ENCODE peak calls at places on chromosomes 7 and 10, in four cellular contexts. D is heart left ventricle, J is cardiac fibroblast, K is colonic mucosa. O is an unnamed sample.

GRCh38 chr10:79007037-79007842 is 61.5 kb upstream of the ZMIZ1 start:
- DNase-seq in D (no peak), J (peak), K (no peak), O (no peak)

GRCh38 chr10:112956631-112957350 is 6.7 kb downstream of the TCF7L2 start:
- DNase-seq in K (no peak), J (no peak), D (no peak), O (no peak)

GRCh38 chr10:9305018-9305655 is 1250.6 kb downstream of the GATA3 start:
- DNase-seq in J (peak), K (no peak), D (no peak), O (no peak)

GRCh38 chr7:79332091-79332490 is 121.4 kb downstream of the MAGI2 start:
- DNase-seq in J (peak), D (no peak), K (no peak), O (no peak)

GRCh38 chr7:77427996-77428603 is 12.0 kb upstream of the GSAP start:
- DNase-seq in J (peak), D (no peak), K (no peak), O (no peak)

GRCh38 chr7:133061357-133061756 is 20.5 kb downstream of the CHCHD3 start:
- DNase-seq in D (no peak), J (peak), K (no peak), O (no peak)

GRCh38 chr7:85220651-85221050 is 33.8 kb upstream of the SEMA3D start:
- DNase-seq in J (no peak), D (no peak), K (no peak), O (no peak)

GRCh38 chr7:136069840-136070529 is 92.8 kb upstream of the MTPN start:
- DNase-seq in D (no peak), K (no peak), J (no peak), O (no peak)

GRCh38 chr7:2108501-2109250 is 124.1 kb downstream of the MAD1L1 start:
- DNase-seq in J (no peak), K (no peak), D (no peak), O (no peak)

GRCh38 chr7:158018061-158018796 is 569.4 kb downstream of the PTPRN2 start:
- DNase-seq in D (no peak), J (no peak), K (no peak), O (no peak)

GRCh38 chr10:55024718-55025117 is 223.7 kb upstream of the PCDH15 start:
- DNase-seq in D (peak), J (peak), K (no peak), O (no peak)

GRCh38 chr10:14822879-14823755 is 14.7 kb downstream of the CDNF start:
- DNase-seq in J (peak), D (no peak), K (peak), O (no peak)

GRCh38 chr7:150631084-150631824 is 931 bp downstream of the GIMAP6 start:
- DNase-seq in J (no peak), D (peak), K (no peak), O (no peak)

GRCh38 chr10:99788598-99789259 is 6.3 kb downstream of the ABCC2 start:
- DNase-seq in K (peak), J (peak), D (peak), O (no peak)

GRCh38 chr10:52701647-52702046 is 70.9 kb downstream of the MBL2 start:
- DNase-seq in D (no peak), J (no peak), K (no peak), O (no peak)

GRCh38 chr10:27745719-27746363 is at the start of gene MKX:
- DNase-seq in K (peak), D (no peak), J (no peak), O (peak)

GRCh38 chr10:100529473-100530298 is at the start of gene NDUFB8:
- DNase-seq in J (peak), D (peak), K (peak), O (peak)

GRCh38 chr10:119308089-119308488 is 100.7 kb downstream of the GRK5 start:
- DNase-seq in K (no peak), D (no peak), J (no peak), O (no peak)

GRCh38 chr10:103667390-103667789 is 173.9 kb downstream of the NEURL1 start:
- DNase-seq in J (peak), D (peak), K (no peak), O (no peak)

GRCh38 chr10:103416436-103417147 is 20.2 kb downstream of the PDCD11 start:
- DNase-seq in D (peak), J (peak), K (peak), O (peak)

DNA sequence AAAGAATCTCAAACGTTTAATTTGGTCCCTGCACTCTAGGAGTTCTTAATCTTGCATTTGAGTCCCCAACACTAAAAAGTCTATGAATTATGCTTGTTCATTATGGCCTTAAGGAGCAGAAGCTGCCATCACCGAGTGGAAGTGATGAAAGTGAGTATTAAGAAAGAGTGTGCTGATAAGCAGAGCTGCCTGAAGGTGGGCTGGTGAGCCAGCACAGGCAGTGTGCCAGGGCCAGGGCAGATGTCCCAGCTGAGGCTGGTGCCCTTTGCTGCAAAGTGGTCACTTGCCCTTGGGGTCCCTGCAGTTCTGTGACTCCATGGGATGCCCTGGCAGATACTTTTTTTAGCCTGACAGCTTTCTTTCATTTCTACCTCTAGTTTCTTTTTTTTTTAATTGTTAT is 73.0 kb upstream of the LOXL4 start:
- DNase-seq in K (no peak), J (peak), D (no peak), O (no peak)
- TF ChIP-seq CTCF in K (no peak), J (no peak), D (no peak), O (no peak)

GRCh38 chr7:12686234-12686893 is 1.1 kb upstream of the ARL4A start:
- DNase-seq in D (peak), J (peak), K (peak), O (peak)

GRCh38 chr7:12685550-12685949 is 1.9 kb upstream of the ARL4A start:
- DNase-seq in K (peak), D (peak), J (peak), O (peak)

GRCh38 chr7:12686894-12687212 is 580 bp upstream of the ARL4A start:
- DNase-seq in K (no peak), J (no peak), D (no peak), O (no peak)

GRCh38 chr7:12684733-12685132 is 2.7 kb upstream of the ARL4A start:
- DNase-seq in D (no peak), K (no peak), J (no peak), O (no peak)

DNA sequence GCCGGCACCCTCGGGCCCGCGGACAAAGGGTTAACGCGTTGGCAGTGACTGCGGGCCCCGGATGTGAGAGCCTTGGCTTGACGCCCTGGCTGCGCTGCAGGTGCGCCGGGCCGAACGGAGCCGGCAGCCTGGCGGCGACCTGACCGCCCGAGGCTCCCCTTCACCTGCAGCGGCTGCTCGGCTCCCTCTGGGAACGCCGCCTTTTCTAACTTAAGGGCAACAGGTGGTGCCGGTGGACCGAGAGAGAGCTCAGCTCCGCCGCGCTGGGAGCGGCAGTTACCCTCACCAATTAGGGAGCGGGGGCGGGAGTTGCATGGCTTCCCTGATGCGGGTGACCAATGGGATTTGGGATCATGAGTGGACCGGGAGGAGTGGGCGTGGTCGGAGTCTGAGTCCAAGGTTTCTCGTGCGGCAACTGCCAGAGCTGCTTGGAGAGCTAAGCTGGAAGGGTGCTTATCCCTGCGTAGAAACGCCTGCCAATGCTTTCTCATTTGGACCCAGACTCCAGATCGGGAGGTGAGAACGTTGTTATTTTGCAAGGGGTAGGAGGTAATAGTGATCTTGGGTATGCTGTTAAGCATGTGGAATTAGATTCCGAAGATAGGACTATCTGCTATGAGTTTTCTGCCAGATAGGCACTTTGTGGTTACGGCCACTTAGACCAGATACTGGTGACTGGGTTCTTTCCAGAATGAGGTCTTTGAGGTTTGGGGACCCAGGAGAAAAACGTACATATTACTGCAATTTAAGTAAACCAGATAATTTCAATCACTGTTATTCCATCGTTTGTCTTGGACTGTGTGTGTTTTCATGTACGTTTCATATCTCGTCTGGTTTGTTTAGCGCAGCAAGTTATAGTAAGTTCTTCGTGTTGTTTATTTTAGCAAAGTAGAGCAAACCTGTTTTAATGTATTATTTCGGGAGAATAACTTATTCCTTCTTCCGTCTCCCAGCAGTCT is at the start of gene ARL4A:
- DNase-seq in J (peak), D (peak), K (peak), O (peak)
- TF ChIP-seq CTCF in J (no peak), D (no peak), K (no peak), O (no peak)

DNA sequence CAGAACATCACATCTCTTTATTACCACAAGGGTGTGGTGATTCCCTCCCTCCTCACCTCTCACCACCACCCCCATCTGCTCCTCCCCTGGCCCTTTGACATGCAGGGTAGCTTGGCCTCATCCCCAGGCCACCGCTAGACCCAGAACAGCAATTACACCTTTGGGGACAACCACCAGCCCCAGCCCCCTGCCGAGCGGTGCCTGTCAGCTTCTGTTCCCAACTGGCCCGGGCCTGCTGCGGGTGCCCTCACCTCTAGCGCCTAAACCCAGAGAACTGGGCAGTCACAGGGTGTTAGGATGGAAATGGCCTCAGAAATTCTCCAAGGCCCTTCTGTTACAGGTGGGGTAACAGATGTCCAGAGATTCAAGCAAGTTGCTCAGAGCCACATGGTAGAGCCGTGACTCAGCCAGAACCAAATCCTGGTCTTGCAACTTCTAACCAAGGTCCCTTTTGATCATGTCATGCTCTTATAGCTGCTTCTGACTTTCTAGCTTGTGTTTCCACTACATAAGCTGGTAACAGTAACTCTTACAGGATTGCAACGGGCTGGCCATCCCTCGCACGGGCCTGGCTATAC is 78.0 kb downstream of the PRKAG2 start:
- DNase-seq in K (no peak), D (no peak), J (no peak), O (no peak)
- TF ChIP-seq CTCF in K (no peak), D (no peak), J (no peak), O (no peak)

DNA sequence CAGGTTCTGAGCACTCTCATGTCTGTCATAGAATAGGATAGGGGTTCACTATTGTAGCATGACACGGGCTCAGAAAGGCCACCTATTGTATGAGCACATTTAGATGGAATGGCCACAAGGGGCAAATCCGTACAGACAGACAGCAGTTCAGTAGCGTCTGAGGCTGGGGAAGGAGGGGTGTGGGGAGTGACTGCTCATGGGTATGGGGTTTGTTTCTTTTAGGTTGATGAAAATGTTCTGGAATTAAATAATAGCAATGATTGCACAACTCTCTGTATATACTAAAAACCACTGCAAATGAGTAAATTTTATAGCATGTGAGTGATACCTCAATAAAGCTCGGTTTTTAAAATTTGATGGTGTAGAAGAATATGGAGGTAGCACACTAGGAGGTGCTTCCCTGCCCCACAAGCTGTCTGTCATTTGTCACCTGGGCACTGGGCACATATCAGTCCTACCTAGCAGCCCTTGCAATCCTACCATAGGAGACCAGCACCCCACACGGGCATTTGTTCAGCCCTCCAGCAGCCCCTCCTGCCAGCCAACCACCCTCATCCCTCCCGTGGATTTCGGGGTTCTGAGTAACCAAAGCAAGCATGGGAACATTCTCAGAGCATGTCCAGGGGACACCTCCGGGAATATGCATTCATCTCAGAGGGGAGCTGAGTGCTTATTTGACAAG is 35.2 kb downstream of the KCNMA1 start:
- DNase-seq in J (no peak), K (no peak), D (no peak), O (no peak)
- TF ChIP-seq CTCF in J (peak), K (no peak), D (no peak), O (peak)

DNA sequence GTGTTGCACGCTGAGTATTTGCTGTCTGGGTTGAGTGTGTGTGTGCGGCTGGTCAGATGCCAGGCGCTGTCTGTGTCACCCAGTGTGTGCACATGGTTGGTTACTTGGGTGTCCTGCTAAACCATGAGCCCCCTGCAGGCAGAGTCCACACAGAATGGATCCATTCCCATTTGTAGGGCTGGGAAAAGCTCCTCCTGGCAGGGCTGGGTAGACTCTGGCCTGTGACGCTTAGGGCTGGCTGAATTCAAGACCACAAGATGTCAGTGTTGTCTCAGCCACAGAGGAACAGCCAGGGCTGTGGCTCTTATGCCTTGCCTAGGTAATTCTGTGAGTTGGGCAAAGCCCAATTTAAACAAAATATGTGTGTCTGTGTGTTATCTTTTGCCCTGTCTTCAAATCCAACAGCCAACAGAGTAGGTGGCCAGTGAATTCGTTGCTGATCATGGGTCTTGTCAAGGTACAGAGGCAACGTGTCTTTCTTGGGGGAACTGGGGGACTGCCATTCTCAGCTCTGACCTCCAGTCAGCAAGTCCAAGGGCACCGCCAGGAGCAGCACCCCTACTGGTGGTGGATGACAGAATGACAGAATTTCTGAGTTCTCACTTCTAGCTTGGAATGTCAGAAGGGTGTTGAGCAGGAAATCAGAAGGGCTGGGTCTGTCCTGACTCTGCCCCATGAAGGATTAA is 285.1 kb downstream of the CCSER2 start:
- DNase-seq in J (peak), K (no peak), D (peak), O (peak)
- TF ChIP-seq CTCF in J (no peak), K (no peak), D (peak), O (peak)

DNA sequence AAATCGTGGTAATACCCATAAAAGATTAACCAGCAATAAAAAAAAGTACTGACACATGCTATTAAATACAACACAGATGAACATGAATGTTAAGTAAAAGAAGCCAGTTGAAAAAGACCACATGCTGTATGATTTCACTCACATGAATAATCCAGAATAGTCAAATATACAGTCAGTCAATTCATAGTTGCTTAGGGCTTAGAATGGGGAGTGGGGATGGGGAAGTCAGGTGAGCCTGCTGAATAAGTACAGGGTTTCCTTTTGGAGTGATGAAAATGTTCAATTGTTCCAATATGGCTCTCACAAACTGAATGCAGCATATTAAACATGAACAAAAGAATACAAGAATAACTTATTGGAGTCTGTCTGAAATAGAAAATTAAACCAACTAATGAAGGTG is 1.8 kb downstream of the COA1 start:
- DNase-seq in J (no peak), K (no peak), D (no peak), O (no peak)
- TF ChIP-seq CTCF in J (no peak), K (no peak), D (no peak), O (no peak)

GRCh38 chr10:66307826-66308225 is 618.0 kb upstream of the LRRTM3 start:
- DNase-seq in D (no peak), K (no peak), J (no peak), O (no peak)
- TF ChIP-seq CTCF in D (no peak), K (no peak), J (peak), O (no peak)